ENCODE peak calls at places on chromosome 1, in four cellular contexts. J is HFFc6, C is left colon, P is trophoblast cell. V is an unnamed sample.

GRCh38 chr1:54853793-54854370 is 33.1 kb downstream of the DHCR24 start:
- DNase-seq in C (no peak), J (no peak), P (no peak), V (no peak)

GRCh38 chr1:113928129-113928949 is 785 bp upstream of the HIPK1 start:
- DNase-seq in C (no peak), P (no peak), J (no peak), V (no peak)

GRCh38 chr1:223771469-223771813 is 59.1 kb downstream of the CAPN2 start:
- DNase-seq in C (no peak), J (no peak), P (no peak), V (no peak)

GRCh38 chr1:91729621-91730348 is 156.2 kb downstream of the TGFBR3 start:
- DNase-seq in C (no peak), J (no peak), P (no peak), V (no peak)

GRCh38 chr1:110630770-110631663 is 24.9 kb upstream of the KCNA2 start:
- DNase-seq in C (peak), P (peak), J (peak), V (peak)

GRCh38 chr1:85201340-85202091 is 700 bp upstream of the SYDE2 start:
- DNase-seq in P (peak), C (peak), J (peak), V (peak)

GRCh38 chr1:218488986-218489385 is 143.8 kb downstream of the TGFB2 start:
- DNase-seq in P (peak), J (no peak), C (no peak), V (no peak)

GRCh38 chr1:83773059-83773458 is 225.9 kb downstream of the TTLL7 start:
- DNase-seq in J (no peak), C (no peak), P (no peak), V (no peak)

GRCh38 chr1:54791880-54792522 is 9.1 kb downstream of the TTC22 start:
- DNase-seq in P (no peak), C (no peak), J (peak), V (no peak)

V was measured in mucosa of gallbladder.